ENCODE peak calls at places on chromosome 20, in four cellular contexts. H is PC-9, Z is NCI-H1092 treated with DMSO at 0.1 percent for 48 hours, N is EH. G is an unnamed sample.

GRCh38 chr20:7893019-7893730 is 47.1 kb downstream of the HAO1 start:
- DNase-seq in N (no peak), Z (no peak), H (no peak), G (no peak)

GRCh38 chr20:63344616-63345327 is 16.4 kb downstream of the CHRNA4 start:
- DNase-seq in N (no peak), H (no peak), Z (no peak), G (no peak)

GRCh38 chr20:38986663-38987062 is 24.5 kb downstream of the DHX35 start:
- DNase-seq in Z (no peak), H (no peak), N (no peak), G (no peak)

GRCh38 chr20:11591965-11592364 is 325.7 kb upstream of the BTBD3 start:
- DNase-seq in H (no peak), N (no peak), Z (no peak), G (no peak)

GRCh38 chr20:59935457-59936185 is 2.2 kb upstream of the SYCP2 start:
- DNase-seq in H (no peak), N (no peak), Z (no peak), G (no peak)

GRCh38 chr20:50460608-50461268 is 49.4 kb upstream of the PTPN1 start:
- DNase-seq in N (peak), Z (peak), H (peak), G (peak)

GRCh38 chr20:53678990-53679596 is 85.5 kb upstream of the ZNF217 start:
- DNase-seq in Z (no peak), H (no peak), N (no peak), G (no peak)

GRCh38 chr20:1313236-1313964 is 15.5 kb downstream of the SDCBP2 start:
- DNase-seq in Z (peak), H (peak), N (peak), G (peak)

GRCh38 chr20:61718361-61718760 is 347.3 kb downstream of the TAF4 start:
- DNase-seq in H (no peak), Z (no peak), N (no peak), G (no peak)

GRCh38 chr20:17161661-17162410 is 65.0 kb upstream of the PCSK2 start:
- DNase-seq in Z (no peak), N (no peak), H (no peak), G (no peak)

GRCh38 chr20:54212226-54212625 is 4.3 kb downstream of the PFDN4 start:
- DNase-seq in Z (no peak), N (peak), H (no peak), G (no peak)

GRCh38 chr20:31835977-31836852 is 9.2 kb downstream of the FOXS1 start:
- DNase-seq in Z (no peak), N (peak), H (peak), G (peak)

GRCh38 chr20:37340998-37341397 is 4.9 kb upstream of the SRC start:
- DNase-seq in Z (no peak), H (no peak), N (no peak), G (no peak)

GRCh38 chr20:48752963-48753362 is 74.8 kb downstream of the PREX1 start:
- DNase-seq in N (no peak), H (no peak), Z (no peak), G (no peak)

GRCh38 chr20:35058184-35058583 is 34.4 kb downstream of the TRPC4AP start:
- DNase-seq in Z (no peak), N (no peak), H (no peak), G (no peak)

G was measured in head of caudate nucleus.